ENCODE peak calls at places on chromosomes 16 and 17, in four cellular contexts. J is natural killer cell, W is AG04450, G is heart left ventricle. L is an unnamed sample.

GRCh38 chr17:15121426-15121825 is 143.7 kb downstream of the PMP22 start:
- DNase-seq in G (no peak), J (no peak), W (no peak), L (no peak)

GRCh38 chr16:75312875-75313274 is 61.5 kb upstream of the BCAR1 start:
- DNase-seq in G (no peak), W (no peak), J (no peak), L (no peak)

GRCh38 chr16:87070657-87071056 is 246.5 kb downstream of the C16orf95 start:
- DNase-seq in J (no peak), W (no peak), G (no peak), L (no peak)

GRCh38 chr17:2911035-2911754 is 115.0 kb downstream of the RAP1GAP2 start:
- DNase-seq in G (no peak), W (no peak), J (no peak), L (no peak)

GRCh38 chr17:41413353-41413752 is 11.0 kb downstream of the KRT37 start:
- DNase-seq in W (no peak), G (no peak), J (no peak), L (no peak)

GRCh38 chr17:63275318-63275967 is 170.7 kb downstream of the CYB561 start:
- DNase-seq in W (peak; percentile 81), J (no peak), G (no peak), L (no peak)

GRCh38 chr17:8438441-8438840 is 2.8 kb downstream of the NDEL1 start:
- DNase-seq in W (no peak), J (no peak), G (no peak), L (no peak)

GRCh38 chr17:55496094-55496881 is 15.0 kb downstream of the SMIM36 start:
- DNase-seq in J (no peak), W (peak; percentile 4), G (no peak), L (no peak)

GRCh38 chr16:85234310-85235235 is 122.3 kb upstream of the CIBAR2 start:
- DNase-seq in J (no peak), W (peak; percentile 73), G (peak; percentile 70), L (no peak)

GRCh38 chr16:19607610-19608280 is 52.2 kb downstream of the VPS35L start:
- DNase-seq in G (no peak), W (no peak), J (no peak), L (no peak)

GRCh38 chr16:23469814-23470213 is 16.8 kb upstream of the COG7 start:
- DNase-seq in G (no peak), W (no peak), J (no peak), L (no peak)

DNA sequence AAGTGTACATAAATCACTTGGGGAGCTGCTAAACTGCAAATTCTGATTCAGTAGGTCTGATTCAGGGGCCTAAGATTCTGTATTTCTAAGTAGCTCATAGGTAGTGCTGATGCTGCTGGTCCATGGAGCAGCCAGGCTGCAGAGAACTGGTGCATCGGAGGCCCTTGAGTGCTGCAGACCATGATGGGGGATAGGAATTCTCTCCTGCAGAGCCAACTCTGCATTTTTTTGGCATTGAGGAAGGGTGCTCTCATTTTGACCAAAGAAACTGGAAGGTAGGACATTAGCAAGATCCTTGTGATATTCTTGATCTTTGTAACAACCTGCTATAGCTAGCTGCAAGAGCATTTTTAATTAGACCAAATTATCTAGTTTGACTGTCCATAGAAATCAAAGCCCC is 4.7 kb downstream of the HOXB2 start:
- DNase-seq in W (no peak), G (no peak), J (no peak), L (no peak)
- TF ChIP-seq CTCF in W (no peak), G (no peak), J (no peak), L (no peak)

GRCh38 chr16:31200821-31201510 is 1.6 kb downstream of the PYCARD start:
- DNase-seq in W (no peak), J (no peak), G (no peak), L (peak; percentile 49)

GRCh38 chr16:31206776-31207175 is 4.2 kb upstream of the PYCARD start:
- DNase-seq in G (no peak), W (no peak), J (no peak), L (no peak)

GRCh38 chr16:31201511-31202401 is 804 bp downstream of the PYCARD start:
- DNase-seq in W (no peak), J (no peak), G (peak; percentile 47), L (peak; percentile 66)

GRCh38 chr16:31202402-31203385 is at the start of gene PYCARD:
- DNase-seq in J (peak; percentile 43), G (peak; percentile 72), W (no peak), L (peak; percentile 37)

DNA sequence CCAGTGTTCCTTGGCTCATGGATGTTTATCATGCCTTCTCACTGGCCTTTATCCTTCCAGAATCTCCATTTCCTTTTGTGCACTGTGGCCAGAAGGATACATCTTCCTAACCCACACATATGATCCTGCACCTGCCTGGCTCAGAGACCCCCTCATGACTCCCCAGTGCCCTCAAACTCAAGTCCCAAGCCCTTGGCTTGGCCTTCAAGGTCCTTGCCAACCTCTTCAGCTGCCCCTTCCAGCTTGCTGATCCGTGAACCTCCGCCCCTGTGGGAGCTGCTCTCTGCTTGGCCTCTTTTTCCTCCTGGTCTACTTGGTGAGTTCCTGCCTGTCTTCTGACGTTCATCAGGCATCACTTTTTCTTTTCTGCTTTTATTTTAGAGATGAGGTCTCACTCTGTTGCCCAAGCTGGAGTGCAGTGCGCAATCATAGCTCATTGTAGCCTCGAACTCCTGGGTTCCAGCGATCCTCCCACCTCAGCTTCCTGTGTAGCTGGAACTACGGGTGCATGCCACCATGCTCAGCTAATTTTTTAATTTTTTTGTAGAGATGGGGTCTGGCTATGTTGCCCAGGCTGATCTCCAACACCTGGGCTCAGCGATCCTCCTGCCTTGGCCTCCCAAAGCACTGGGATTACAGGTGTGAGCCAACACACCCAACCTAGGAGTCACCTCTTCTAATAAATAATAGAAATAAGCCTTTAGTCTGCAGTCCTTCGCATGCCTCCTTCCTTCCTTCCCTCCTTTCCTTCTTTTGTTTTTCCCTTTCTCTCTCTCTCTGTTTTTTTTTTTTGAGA is 2.5 kb upstream of the PYCARD start:
- DNase-seq in W (no peak), J (no peak), G (no peak), L (no peak)
- TF ChIP-seq CTCF in W (no peak), J (no peak), G (no peak), L (no peak)

GRCh38 chr16:4682616-4683254 is 10.6 kb upstream of the NUDT16L1 start:
- DNase-seq in J (no peak), G (no peak), W (no peak), L (no peak)
- TF ChIP-seq CTCF in J (no peak), G (peak; percentile 28), W (peak; percentile 41), L (peak; percentile 60)

DNA sequence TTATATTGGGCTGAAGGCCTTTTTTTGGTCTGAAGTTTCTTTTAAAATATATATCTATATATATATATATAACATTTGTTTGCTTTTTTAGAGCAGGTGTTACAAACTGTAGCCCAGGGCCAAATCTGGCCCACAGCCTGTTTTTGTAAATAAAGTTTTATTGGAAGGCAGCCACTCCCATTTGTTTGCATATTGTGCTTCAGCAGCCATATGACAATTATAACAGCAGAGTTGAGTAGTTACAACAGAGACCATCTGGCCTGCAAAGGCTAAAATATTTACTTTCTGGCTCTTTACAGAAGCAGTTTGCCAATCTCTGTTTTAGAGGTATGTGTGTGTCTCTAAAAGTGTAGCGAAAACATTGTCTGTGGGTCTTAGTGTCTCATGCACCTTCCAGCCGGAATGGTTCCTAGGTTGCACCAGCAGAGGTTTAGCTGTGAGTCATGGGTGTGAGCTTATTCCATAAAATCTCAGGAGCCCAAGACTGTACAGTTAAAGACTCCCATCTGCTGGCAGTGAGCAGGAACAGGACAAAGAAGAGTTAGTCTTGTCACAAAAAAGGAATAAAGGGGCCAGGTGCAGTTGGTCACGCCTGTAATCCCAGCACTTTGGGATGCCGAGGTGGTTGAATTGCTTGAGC is 23.8 kb downstream of the LCMT1 start:
- DNase-seq in J (no peak), W (peak; percentile 63), G (no peak), L (no peak)
- TF ChIP-seq CTCF in J (no peak), W (peak; percentile 67), G (no peak), L (peak; percentile 19)

DNA sequence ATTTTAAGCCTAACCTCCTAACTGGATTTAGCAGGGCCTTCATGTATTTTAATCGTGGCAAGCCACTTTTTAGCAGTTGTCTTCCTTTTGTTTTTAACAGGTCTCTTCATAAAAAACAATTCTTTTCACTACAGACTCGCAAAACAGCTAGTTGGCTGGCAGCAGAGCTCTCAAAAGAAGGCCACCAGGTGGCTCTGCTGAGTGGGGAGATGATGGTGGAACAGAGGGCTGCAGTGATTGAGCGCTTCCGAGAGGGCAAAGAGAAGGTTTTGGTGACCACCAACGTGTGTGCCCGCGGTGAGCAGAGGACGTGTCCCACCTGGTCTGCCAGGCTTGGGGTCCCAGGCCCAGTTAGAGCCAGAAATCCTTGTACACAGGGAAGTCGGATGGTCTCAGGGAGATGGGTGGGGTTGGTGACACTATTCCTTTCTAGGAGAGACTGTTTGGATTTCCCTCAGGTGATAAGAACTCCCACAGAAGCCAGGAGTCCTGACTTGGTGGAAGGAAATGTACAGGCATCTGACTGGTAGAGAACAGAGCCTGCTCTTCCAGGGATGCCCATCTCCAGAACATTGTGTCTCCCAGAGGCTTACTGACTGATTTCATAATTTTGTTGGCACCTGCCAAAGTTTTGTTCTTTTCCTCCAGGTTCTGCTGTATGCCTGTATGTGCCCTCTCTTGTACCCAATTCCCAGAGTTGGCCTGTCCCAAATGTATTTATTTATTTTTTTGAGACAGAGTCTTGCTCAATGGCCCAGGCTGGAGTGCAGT is 14.9 kb upstream of the DDX19A start:
- DNase-seq in W (no peak), J (no peak), G (no peak), L (peak; percentile 34)
- TF ChIP-seq CTCF in W (peak; percentile 50), J (peak; percentile 9), G (peak; percentile 59), L (peak; percentile 82)

GRCh38 chr17:13576661-13577526 is 24.8 kb downstream of the HS3ST3A1 start:
- DNase-seq in G (no peak), J (no peak), W (no peak), L (peak; percentile 22)
- TF ChIP-seq CTCF in G (no peak), J (no peak), W (no peak), L (peak; percentile 65)

GRCh38 chr17:79788455-79788854 is 8.4 kb downstream of the CBX8 start:
- DNase-seq in G (no peak), W (no peak), J (no peak), L (no peak)

GRCh38 chr17:79791354-79792123 is 5.3 kb downstream of the CBX8 start:
- DNase-seq in G (no peak), J (no peak), W (no peak), L (no peak)

GRCh38 chr17:79790805-79791353 is 6.0 kb downstream of the CBX8 start:
- DNase-seq in G (no peak), W (no peak), J (no peak), L (no peak)

GRCh38 chr17:79788989-79789942 is 7.6 kb downstream of the CBX8 start:
- DNase-seq in J (no peak), G (no peak), W (no peak), L (no peak)

DNA sequence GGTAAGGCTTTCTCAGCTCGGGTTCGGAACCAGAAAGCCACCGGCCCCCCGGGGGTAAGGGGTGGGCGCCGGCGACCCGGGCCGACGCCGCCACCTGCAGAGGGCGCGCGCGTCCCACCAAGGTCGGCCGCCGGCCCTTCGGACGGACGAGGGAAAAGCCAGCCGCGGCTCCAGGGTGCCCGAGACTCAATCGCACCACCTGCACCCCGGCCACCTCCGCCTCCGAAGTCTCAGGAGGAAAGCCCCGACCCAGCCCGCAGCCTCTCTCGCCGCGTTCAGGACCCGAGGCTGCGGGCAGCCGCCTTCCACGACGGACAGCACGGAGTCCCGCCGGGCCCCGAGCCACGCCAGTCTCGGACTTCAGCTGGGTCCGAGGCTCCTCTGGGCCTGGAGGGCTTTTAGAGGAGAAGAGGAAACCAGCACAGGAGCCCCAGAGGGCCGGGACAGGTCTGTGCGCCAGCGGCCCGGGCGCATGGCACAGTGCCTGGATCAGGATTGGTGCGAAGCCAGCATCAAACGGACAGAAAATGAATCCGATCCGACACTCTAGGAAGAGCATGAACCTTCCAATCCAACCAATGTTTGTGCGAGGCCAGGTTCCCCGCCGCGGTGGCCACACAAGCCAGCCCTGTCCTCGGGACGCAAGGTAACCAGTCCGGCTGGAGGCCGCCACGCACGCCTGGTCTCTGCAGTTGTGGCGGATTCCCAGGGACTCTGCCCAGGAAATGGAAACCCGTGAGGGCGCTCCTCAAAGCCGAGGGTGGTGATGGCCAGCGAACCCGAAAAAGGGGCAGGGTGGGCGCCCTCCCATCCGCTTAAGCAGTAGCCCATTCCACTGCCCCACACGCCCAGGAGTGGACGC is 6.7 kb downstream of the CBX8 start:
- DNase-seq in W (no peak), J (no peak), G (no peak), L (peak; percentile 70)
- TF ChIP-seq CTCF in W (peak; percentile 56), J (peak; percentile 70), G (peak; percentile 80), L (peak; percentile 94)